ENCODE peak calls at places on chromosomes 2 and 18, in five cellular contexts. Y is H1, W is K562, O is HepG2, Q is GM12878. A is an unnamed sample.
A peak's percentile ranks its signal among the peaks of the same experiment; 100 is the strongest.

GRCh38 chr2:99765919-99766318 is 276.1 kb upstream of the REV1 start:
- DNase-seq in W (no peak), O (no peak), Q (no peak), Y (no peak), A (no peak)

GRCh38 chr2:217853301-217853881 is 149.4 kb downstream of the TNS1 start:
- DNase-seq in O (no peak), Q (no peak), W (no peak), Y (no peak), A (no peak)

GRCh38 chr2:29782087-29782486 is 139.3 kb downstream of the ALK start:
- DNase-seq in O (no peak), Y (no peak), W (no peak), Q (no peak), A (no peak)

GRCh38 chr18:23752796-23753195 is 63.5 kb downstream of the LAMA3 start:
- DNase-seq in Q (no peak), Y (no peak), O (no peak), W (no peak), A (no peak)

GRCh38 chr2:64225491-64225890 is 81.3 kb upstream of the PELI1 start:
- DNase-seq in O (no peak), Q (no peak), W (no peak), Y (no peak), A (no peak)

GRCh38 chr2:57703407-57703806 is 343.2 kb upstream of the VRK2 start:
- DNase-seq in Q (no peak), O (no peak), Y (no peak), W (no peak), A (no peak)

GRCh38 chr2:27756544-27757498 is 14.7 kb upstream of the MRPL33 start:
- DNase-seq in O (no peak), Q (no peak), W (peak; percentile 16), Y (no peak), A (no peak)

GRCh38 chr2:240524963-240525718 is 32.6 kb downstream of the ANKMY1 start:
- DNase-seq in Y (no peak), W (no peak), Q (no peak), O (no peak), A (no peak)

GRCh38 chr2:197273485-197273884 is 37.1 kb downstream of the ANKRD44 start:
- DNase-seq in O (no peak), Q (no peak), Y (no peak), W (no peak), A (no peak)

GRCh38 chr18:13511961-13512572 is 214.3 kb downstream of the FAM210A start:
- DNase-seq in W (no peak), O (no peak), Y (no peak), Q (no peak), A (no peak)

GRCh38 chr18:35661483-35662146 is 80.1 kb downstream of the GALNT1 start:
- DNase-seq in Y (no peak), Q (no peak), W (no peak), O (peak; percentile 17), A (no peak)

GRCh38 chr2:237207641-237208040 is 122.0 kb downstream of the COPS8 start:
- DNase-seq in W (no peak), Y (no peak), Q (no peak), O (no peak), A (no peak)

GRCh38 chr18:250685-251084 is 17.2 kb downstream of the THOC1 start:
- DNase-seq in W (no peak), O (no peak), Y (no peak), Q (no peak), A (no peak)

GRCh38 chr18:59246796-59247195 is 26.5 kb downstream of the RAX start:
- DNase-seq in W (no peak), Y (no peak), O (no peak), Q (no peak), A (no peak)

DNA sequence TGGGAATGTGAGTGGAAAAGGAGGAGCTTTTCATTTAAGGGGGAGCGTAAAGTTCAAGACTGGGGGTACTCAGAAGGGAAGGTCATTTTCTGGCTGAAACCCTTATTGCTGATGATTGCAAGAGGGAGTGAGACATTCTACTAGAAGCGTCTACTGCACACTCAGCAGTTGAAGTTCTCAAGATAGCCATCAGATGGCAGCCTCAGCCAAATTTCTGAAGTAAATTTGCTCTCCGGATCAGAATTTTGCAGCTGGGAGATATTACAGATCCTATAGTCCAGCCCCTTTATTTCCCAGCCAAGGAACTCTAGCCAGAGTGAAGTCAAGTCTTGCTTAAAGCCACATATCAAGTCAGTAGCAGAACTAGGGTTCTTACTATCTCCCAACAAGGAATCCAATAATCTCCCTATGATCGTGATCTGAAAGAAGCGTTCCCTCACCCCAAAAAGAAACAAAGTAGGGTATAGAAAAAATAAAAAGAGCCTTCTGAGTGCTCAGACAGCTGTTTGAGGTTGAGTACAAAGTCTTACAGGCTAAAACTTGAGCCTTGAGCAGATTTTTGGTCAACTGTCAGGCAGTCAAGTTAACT is 24.0 kb downstream of the RAX start:
- DNase-seq in Y (no peak), Q (no peak), O (peak; percentile 58), W (peak; percentile 59), A (peak; percentile 62)
- TF ChIP-seq CREB1 in Y (no peak), Q (no peak), O (no peak), W (no peak), A (no peak)

DNA sequence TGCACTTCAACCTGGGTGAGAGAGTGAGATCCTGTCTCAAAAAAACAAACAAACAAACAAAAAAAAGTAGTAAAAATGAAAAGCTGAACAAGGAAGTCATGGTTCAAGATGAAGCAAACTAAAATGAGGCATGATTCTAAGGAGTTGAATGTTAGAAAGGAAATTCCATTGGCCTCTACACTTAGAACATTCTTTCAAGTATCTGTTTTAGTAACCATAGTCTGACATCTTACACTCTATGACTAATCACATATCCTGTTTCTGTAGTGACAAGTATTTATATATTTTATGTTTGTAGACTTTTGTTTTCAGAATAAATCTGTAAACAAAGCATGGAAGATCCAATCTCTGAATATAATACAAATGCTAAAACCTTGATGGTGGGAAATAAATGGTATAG is 164.1 kb downstream of the KIAA1328 start:
- DNase-seq in O (no peak), Q (no peak), W (no peak), Y (no peak), A (no peak)
- TF ChIP-seq MAX in O (no peak), Q (no peak), W (no peak), Y (no peak), A (no peak)

GRCh38 chr2:68059769-68060525 is 2.9 kb downstream of the C1D start:
- DNase-seq in O (no peak), Q (no peak), W (peak; percentile 14), Y (no peak), A (no peak)
- TF ChIP-seq CREB1 in O (no peak), Q (no peak), W (no peak), Y (no peak), A (no peak)

GRCh38 chr2:170267071-170267470 is 89.1 kb downstream of the MYO3B start:
- DNase-seq in Q (no peak), W (no peak), Y (no peak), O (no peak), A (no peak)
- TF ChIP-seq MAX in Q (no peak), W (no peak), Y (no peak), O (no peak), A (no peak)

GRCh38 chr2:73037947-73038585 is 33.4 kb downstream of the SFXN5 start:
- DNase-seq in W (no peak), O (no peak), Y (no peak), Q (no peak), A (no peak)

GRCh38 chr2:73034661-73035374 is 36.7 kb downstream of the SFXN5 start:
- DNase-seq in Y (no peak), O (no peak), Q (no peak), W (no peak), A (no peak)

GRCh38 chr2:73033766-73034381 is 37.6 kb downstream of the SFXN5 start:
- DNase-seq in O (peak; percentile 61), Y (no peak), Q (no peak), W (no peak), A (no peak)

GRCh38 chr2:73036779-73037165 is 34.7 kb downstream of the SFXN5 start:
- DNase-seq in W (peak; percentile 38), Q (no peak), O (no peak), Y (no peak), A (no peak)

GRCh38 chr2:73035899-73036778 is 35.4 kb downstream of the SFXN5 start:
- DNase-seq in W (peak; percentile 44), Y (no peak), O (peak; percentile 41), Q (no peak), A (peak; percentile 53)
- TF ChIP-seq CREB1 in W (no peak), Y (peak; percentile 48), O (no peak), Q (no peak), A (no peak)

DNA sequence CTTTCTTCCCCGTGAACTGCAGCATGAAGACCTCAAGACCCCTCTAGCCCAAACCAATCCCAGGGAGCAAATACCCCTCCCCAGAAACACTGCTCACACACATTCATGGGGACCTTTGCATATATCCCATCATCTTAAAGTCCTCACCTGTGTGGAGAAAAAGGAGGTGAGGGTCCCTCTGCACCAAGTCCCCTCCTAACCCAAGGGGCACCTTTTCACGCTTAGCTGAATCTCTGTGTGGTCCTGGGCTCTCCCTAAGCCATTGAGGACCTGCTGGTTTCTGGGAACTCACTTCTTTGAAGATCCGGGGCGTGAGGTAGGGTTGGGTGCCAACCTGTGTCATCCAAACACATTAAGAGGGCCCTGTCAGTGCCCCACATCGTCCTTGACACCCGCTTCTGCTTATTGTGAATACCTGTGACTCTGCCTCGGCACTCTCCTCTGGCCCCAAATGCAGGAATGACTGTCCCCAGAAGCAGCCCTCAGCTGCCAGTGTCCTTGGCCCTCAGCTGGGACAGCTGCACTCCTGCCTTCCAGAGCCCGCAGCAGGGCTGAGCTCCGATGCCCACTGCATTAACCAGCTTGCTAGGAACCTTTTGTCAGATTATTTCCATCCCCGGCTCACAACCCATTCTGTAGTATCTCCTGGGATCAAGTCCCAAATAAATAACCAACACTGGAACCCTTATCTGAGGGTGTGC is 41.3 kb upstream of the ITM2C start:
- DNase-seq in W (no peak), Q (no peak), O (no peak), Y (no peak), A (no peak)
- TF ChIP-seq MAX in W (no peak), Q (no peak), O (no peak), Y (no peak), A (no peak)

DNA sequence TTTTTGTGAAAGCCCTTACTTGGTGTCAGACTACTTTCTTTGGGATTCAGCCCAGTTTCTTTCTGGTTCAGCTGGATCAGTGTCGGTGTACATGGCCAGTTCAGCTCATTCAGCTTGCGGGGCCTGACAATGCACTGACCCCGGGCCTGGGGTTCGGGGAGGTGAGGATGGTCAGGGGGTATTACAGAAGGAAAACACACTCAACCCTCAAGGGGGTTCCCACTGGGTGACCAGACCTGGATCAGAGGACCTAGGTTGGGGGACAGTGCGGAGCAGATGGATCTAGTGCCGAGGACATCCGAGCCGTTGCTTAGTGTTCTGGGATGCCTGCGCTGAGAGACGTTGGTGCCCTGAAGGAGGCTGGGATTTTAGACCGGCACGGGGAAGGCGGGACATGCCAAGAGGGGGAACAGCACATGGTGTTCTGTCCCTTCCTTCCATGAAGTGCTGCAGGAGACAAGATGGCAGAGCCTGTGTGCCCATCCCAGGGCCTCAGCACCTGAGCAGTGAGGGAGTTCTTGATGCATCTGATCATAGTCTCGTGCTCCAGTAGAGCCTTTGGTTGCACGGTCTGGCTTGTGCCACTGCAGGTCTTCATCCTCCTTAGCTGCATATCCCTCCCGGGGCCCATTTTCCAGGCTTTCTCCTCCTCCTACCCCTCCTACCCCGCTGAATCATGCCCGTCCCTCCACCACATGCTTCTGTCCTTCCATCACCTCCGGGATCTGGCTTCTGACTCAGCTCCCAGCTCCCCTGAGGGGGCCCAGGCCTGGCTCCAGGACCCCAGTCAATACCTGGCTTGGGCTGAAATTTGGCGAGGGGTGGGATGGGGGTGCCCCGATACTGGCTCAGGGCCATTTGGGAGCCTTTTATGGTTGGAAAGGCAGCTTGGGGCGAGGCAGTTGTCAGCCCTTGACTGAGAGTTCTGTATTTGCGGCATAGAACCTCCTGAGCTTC is 18.0 kb downstream of the SPEG start:
- DNase-seq in Q (no peak), O (no peak), W (peak; percentile 38), Y (no peak), A (peak; percentile 11)
- TF ChIP-seq CREB1 in Q (no peak), O (no peak), W (no peak), Y (no peak), A (no peak)